ENCODE peak calls at places on chromosomes 7 and 10, in ten cellular contexts. One of them, this sample, is unnamed.

GRCh38 chr7:38296059-38296857 is 22.8 kb upstream of the TARP start:
- DNase-seq in NB4: peak; percentile 74
- DNase-seq in endodermal cell: no peak
- DNase-seq in bronchial epithelial cell: no peak
- DNase-seq in GM20000: no peak
- DNase-seq in cardiac muscle cell: no peak
- DNase-seq in endothelial cell: no peak
- DNase-seq in Calu3: no peak
- DNase-seq in keratinocyte: no peak
- DNase-seq in heart left ventricle: no peak
- DNase-seq in this sample: no peak

GRCh38 chr10:119826777-119827176 is 45.9 kb downstream of the MCMBP start:
- DNase-seq in NB4: no peak
- DNase-seq in endodermal cell: no peak
- DNase-seq in bronchial epithelial cell: peak; percentile 34
- DNase-seq in GM20000: no peak
- DNase-seq in cardiac muscle cell: no peak
- DNase-seq in endothelial cell: no peak
- DNase-seq in Calu3: no peak
- DNase-seq in keratinocyte: no peak
- DNase-seq in heart left ventricle: no peak
- DNase-seq in this sample: no peak

GRCh38 chr10:4678023-4678950 is 147.7 kb upstream of the AKR1E2 start:
- DNase-seq in NB4: no peak
- DNase-seq in endodermal cell: no peak
- DNase-seq in bronchial epithelial cell: peak; percentile 98
- DNase-seq in GM20000: no peak
- DNase-seq in cardiac muscle cell: no peak
- DNase-seq in endothelial cell: no peak
- DNase-seq in Calu3: no peak
- DNase-seq in keratinocyte: no peak
- DNase-seq in heart left ventricle: no peak
- DNase-seq in this sample: no peak

GRCh38 chr7:25171516-25171915 is 46.5 kb upstream of the CYCS start:
- DNase-seq in NB4: no peak
- DNase-seq in endodermal cell: no peak
- DNase-seq in bronchial epithelial cell: no peak
- DNase-seq in GM20000: no peak
- DNase-seq in cardiac muscle cell: no peak
- DNase-seq in endothelial cell: no peak
- DNase-seq in Calu3: no peak
- DNase-seq in keratinocyte: no peak
- DNase-seq in heart left ventricle: no peak
- DNase-seq in this sample: no peak

GRCh38 chr10:116743266-116744064 is 1.1 kb upstream of the HSPA12A start:
- DNase-seq in NB4: no peak
- DNase-seq in endodermal cell: no peak
- DNase-seq in bronchial epithelial cell: no peak
- DNase-seq in GM20000: no peak
- DNase-seq in cardiac muscle cell: no peak
- DNase-seq in endothelial cell: no peak
- DNase-seq in Calu3: no peak
- DNase-seq in keratinocyte: no peak
- DNase-seq in heart left ventricle: no peak
- DNase-seq in this sample: no peak

GRCh38 chr10:43689618-43689954 is 40.9 kb upstream of the ZNF32 start:
- DNase-seq in NB4: peak; percentile 63
- DNase-seq in endodermal cell: peak; percentile 78
- DNase-seq in bronchial epithelial cell: no peak
- DNase-seq in GM20000: peak; percentile 81
- DNase-seq in cardiac muscle cell: peak; percentile 20
- DNase-seq in endothelial cell: peak; percentile 51
- DNase-seq in Calu3: peak; percentile 34
- DNase-seq in keratinocyte: no peak
- DNase-seq in heart left ventricle: peak; percentile 72
- DNase-seq in this sample: no peak

GRCh38 chr7:53350241-53350640 is 314.8 kb downstream of the POM121L12 start:
- DNase-seq in NB4: peak; percentile 57
- DNase-seq in endodermal cell: peak; percentile 93
- DNase-seq in bronchial epithelial cell: peak; percentile 20
- DNase-seq in GM20000: peak; percentile 3
- DNase-seq in cardiac muscle cell: peak; percentile 67
- DNase-seq in endothelial cell: peak; percentile 75
- DNase-seq in Calu3: peak; percentile 5
- DNase-seq in keratinocyte: no peak
- DNase-seq in heart left ventricle: no peak
- DNase-seq in this sample: no peak

GRCh38 chr7:100132697-100133137 is 6.0 kb downstream of the MBLAC1 start:
- DNase-seq in NB4: peak; percentile 83
- DNase-seq in endodermal cell: peak; percentile 90
- DNase-seq in bronchial epithelial cell: peak; percentile 48
- DNase-seq in GM20000: peak; percentile 78
- DNase-seq in cardiac muscle cell: peak; percentile 79
- DNase-seq in endothelial cell: peak; percentile 70
- DNase-seq in Calu3: peak; percentile 72
- DNase-seq in keratinocyte: no peak
- DNase-seq in heart left ventricle: peak; percentile 51
- DNase-seq in this sample: no peak

GRCh38 chr7:40777913-40778312 is 643.1 kb downstream of the SUGCT start:
- DNase-seq in NB4: no peak
- DNase-seq in endodermal cell: no peak
- DNase-seq in bronchial epithelial cell: no peak
- DNase-seq in GM20000: no peak
- DNase-seq in cardiac muscle cell: no peak
- DNase-seq in endothelial cell: no peak
- DNase-seq in Calu3: no peak
- DNase-seq in keratinocyte: no peak
- DNase-seq in heart left ventricle: no peak
- DNase-seq in this sample: no peak

GRCh38 chr10:68829494-68829893 is 2.2 kb downstream of the STOX1 start:
- DNase-seq in NB4: peak; percentile 14
- DNase-seq in endodermal cell: no peak
- DNase-seq in bronchial epithelial cell: no peak
- DNase-seq in GM20000: no peak
- DNase-seq in cardiac muscle cell: no peak
- DNase-seq in endothelial cell: no peak
- DNase-seq in Calu3: no peak
- DNase-seq in keratinocyte: no peak
- DNase-seq in heart left ventricle: no peak
- DNase-seq in this sample: no peak

GRCh38 chr10:68828833-68829232 is 1.5 kb downstream of the STOX1 start:
- DNase-seq in NB4: no peak
- DNase-seq in endodermal cell: no peak
- DNase-seq in bronchial epithelial cell: no peak
- DNase-seq in GM20000: no peak
- DNase-seq in cardiac muscle cell: no peak
- DNase-seq in endothelial cell: no peak
- DNase-seq in Calu3: no peak
- DNase-seq in keratinocyte: no peak
- DNase-seq in heart left ventricle: no peak
- DNase-seq in this sample: no peak

GRCh38 chr10:68831961-68832455 is 4.7 kb downstream of the STOX1 start:
- DNase-seq in NB4: no peak
- DNase-seq in endodermal cell: no peak
- DNase-seq in bronchial epithelial cell: no peak
- DNase-seq in GM20000: no peak
- DNase-seq in cardiac muscle cell: no peak
- DNase-seq in endothelial cell: no peak
- DNase-seq in Calu3: peak; percentile 12
- DNase-seq in keratinocyte: no peak
- DNase-seq in heart left ventricle: no peak
- DNase-seq in this sample: no peak

GRCh38 chr10:68829952-68830351 is 2.6 kb downstream of the STOX1 start:
- DNase-seq in NB4: no peak
- DNase-seq in endodermal cell: no peak
- DNase-seq in bronchial epithelial cell: no peak
- DNase-seq in GM20000: no peak
- DNase-seq in cardiac muscle cell: no peak
- DNase-seq in endothelial cell: no peak
- DNase-seq in Calu3: no peak
- DNase-seq in keratinocyte: no peak
- DNase-seq in heart left ventricle: no peak
- DNase-seq in this sample: no peak

DNA sequence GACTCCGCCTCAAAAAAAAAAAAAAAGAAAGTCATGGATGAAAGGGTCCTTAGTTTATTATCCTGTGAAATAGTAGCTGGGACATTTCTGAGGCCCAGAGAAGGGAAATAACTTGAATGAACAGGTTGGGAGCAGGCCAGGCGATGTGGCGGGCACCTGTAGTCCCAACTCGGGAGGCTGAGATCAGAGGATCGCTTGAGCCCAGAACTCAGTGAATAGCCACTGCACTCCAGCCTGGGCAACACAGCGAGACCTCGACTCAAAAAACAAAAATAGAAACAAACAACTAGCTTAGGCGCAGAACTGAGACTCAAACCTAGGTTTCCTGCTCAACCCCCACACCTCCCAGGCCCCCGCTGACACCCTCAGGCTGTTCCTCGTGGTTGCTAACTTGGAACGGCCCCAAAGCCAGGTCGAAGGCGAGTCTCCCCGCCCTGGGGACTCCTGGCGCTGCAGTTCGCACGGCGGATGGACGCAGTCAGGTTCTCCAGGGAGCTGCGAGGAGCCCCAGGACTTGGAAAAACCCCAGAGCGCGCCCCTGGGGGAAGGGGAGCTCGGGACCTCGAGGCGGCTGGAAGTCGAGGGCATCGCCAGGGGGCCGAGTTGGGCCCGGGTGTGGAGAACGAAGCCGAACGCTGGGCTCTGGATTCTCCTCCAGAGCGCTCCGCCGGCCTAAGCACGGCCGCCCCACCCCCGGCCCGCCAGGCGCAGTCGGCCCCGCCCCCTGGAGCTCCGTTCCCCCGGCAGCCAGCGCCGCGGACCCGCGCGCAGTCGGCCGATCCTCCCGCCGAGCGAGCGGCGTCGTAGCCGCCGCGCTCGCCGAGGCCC is at the start of gene STOX1:
- DNase-seq in NB4: peak; percentile 83
- DNase-seq in endodermal cell: peak; percentile 91
- DNase-seq in bronchial epithelial cell: peak; percentile 22
- DNase-seq in GM20000: peak; percentile 89
- DNase-seq in cardiac muscle cell: peak; percentile 86
- DNase-seq in endothelial cell: peak; percentile 62
- DNase-seq in Calu3: peak; percentile 79
- DNase-seq in keratinocyte: no peak
- DNase-seq in heart left ventricle: peak; percentile 31
- DNase-seq in this sample: no peak
- TF ChIP-seq CTCF in NB4: no peak
- TF ChIP-seq CTCF in endodermal cell: peak; percentile 31
- TF ChIP-seq CTCF in bronchial epithelial cell: no peak
- TF ChIP-seq CTCF in GM20000: no peak
- TF ChIP-seq CTCF in cardiac muscle cell: no peak
- TF ChIP-seq CTCF in endothelial cell: no peak
- TF ChIP-seq CTCF in Calu3: no peak
- TF ChIP-seq CTCF in keratinocyte: no peak
- TF ChIP-seq CTCF in heart left ventricle: peak; percentile 4
- TF ChIP-seq CTCF in this sample: peak; percentile 47

DNA sequence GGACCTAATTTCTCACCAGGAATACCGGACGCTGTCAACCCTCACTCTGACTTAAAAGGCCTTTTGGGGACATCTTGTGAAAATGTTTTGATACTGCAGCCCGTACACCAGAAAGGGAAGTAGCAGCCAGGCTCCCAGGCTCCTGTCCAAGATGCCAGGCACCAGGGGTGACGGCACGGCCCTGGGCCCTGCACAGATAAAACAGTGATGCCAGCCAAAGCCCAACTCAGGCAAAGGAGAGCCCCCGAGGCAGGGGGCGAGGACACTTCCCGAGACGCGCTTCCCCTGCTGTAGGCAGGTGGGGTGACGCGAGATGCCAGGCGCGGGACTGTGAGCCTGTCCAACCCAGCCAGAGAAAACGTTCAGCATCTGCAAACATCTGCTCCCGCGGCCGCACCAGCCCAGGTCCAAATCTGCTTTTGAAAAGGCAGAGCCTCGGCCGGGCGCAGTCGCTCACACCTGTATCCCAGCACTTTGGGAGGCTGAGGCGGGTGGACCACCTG is 15.7 kb downstream of the ZFAND2A start:
- DNase-seq in NB4: peak; percentile 67
- DNase-seq in endodermal cell: no peak
- DNase-seq in bronchial epithelial cell: no peak
- DNase-seq in GM20000: peak; percentile 65
- DNase-seq in cardiac muscle cell: no peak
- DNase-seq in endothelial cell: no peak
- DNase-seq in Calu3: no peak
- DNase-seq in keratinocyte: no peak
- DNase-seq in heart left ventricle: peak; percentile 56
- DNase-seq in this sample: peak; percentile 70
- TF ChIP-seq CTCF in NB4: peak; percentile 45
- TF ChIP-seq CTCF in endodermal cell: no peak
- TF ChIP-seq CTCF in bronchial epithelial cell: peak; percentile 14
- TF ChIP-seq CTCF in GM20000: peak; percentile 23
- TF ChIP-seq CTCF in cardiac muscle cell: no peak
- TF ChIP-seq CTCF in endothelial cell: no peak
- TF ChIP-seq CTCF in Calu3: no peak
- TF ChIP-seq CTCF in keratinocyte: peak; percentile 42
- TF ChIP-seq CTCF in heart left ventricle: peak; percentile 50
- TF ChIP-seq CTCF in this sample: peak; percentile 64

DNA sequence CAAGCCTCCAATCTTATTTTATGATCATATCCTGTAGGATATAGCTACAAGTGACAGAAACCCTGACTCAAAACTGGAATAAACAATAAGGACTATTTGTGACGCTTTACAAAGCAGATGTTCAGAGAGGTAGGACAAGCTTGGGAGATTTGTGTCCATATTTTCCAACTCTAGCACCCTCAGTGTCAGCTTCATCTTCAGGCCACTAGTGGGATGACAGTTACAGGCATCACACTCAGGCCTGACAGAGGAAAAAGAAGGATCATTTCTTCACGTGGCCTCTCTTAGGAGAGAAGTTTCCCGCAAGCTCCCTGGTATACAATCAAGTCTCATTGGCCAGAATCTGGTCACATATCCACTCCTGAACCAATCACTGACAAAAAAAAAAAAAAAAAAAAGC is 74.4 kb downstream of the PPP1R3C start:
- DNase-seq in NB4: no peak
- DNase-seq in endodermal cell: no peak
- DNase-seq in bronchial epithelial cell: no peak
- DNase-seq in GM20000: no peak
- DNase-seq in cardiac muscle cell: no peak
- DNase-seq in endothelial cell: no peak
- DNase-seq in Calu3: no peak
- DNase-seq in keratinocyte: no peak
- DNase-seq in heart left ventricle: no peak
- DNase-seq in this sample: no peak
- TF ChIP-seq CTCF in NB4: no peak
- TF ChIP-seq CTCF in endodermal cell: no peak
- TF ChIP-seq CTCF in bronchial epithelial cell: no peak
- TF ChIP-seq CTCF in GM20000: no peak
- TF ChIP-seq CTCF in cardiac muscle cell: no peak
- TF ChIP-seq CTCF in endothelial cell: no peak
- TF ChIP-seq CTCF in Calu3: no peak
- TF ChIP-seq CTCF in keratinocyte: no peak
- TF ChIP-seq CTCF in heart left ventricle: no peak
- TF ChIP-seq CTCF in this sample: no peak

DNA sequence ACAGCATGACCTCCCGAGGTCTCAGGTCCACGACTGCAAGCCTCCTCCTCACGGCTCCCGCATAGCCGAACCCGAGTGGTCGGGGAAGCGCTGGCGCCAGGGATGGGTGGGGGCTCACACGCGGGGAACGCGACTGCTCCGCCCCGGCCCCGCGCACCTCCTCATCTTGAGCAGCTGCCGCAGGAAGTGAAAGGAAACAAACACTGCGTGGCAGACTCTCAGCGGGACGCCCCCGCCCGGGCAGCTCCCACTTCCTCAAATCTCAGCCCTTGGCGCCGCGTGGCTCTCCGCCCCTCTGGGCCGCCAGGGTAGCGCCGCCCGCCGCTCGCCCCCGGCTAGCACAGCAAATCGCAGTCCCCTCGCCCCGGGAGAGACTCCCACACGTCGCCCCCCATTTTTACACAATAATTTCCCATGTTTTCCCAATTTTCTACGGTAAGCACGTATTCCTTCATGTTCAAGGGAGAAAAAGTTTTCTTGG is at the start of gene TMEM243:
- DNase-seq in NB4: peak; percentile 88
- DNase-seq in endodermal cell: peak; percentile 82
- DNase-seq in bronchial epithelial cell: peak; percentile 51
- DNase-seq in GM20000: peak; percentile 90
- DNase-seq in cardiac muscle cell: peak; percentile 71
- DNase-seq in endothelial cell: peak; percentile 78
- DNase-seq in Calu3: peak; percentile 64
- DNase-seq in keratinocyte: no peak
- DNase-seq in heart left ventricle: peak; percentile 83
- DNase-seq in this sample: peak; percentile 85
- TF ChIP-seq CTCF in NB4: peak; percentile 18
- TF ChIP-seq CTCF in endodermal cell: peak; percentile 48
- TF ChIP-seq CTCF in bronchial epithelial cell: peak; percentile 12
- TF ChIP-seq CTCF in GM20000: peak; percentile 18
- TF ChIP-seq CTCF in cardiac muscle cell: peak; percentile 22
- TF ChIP-seq CTCF in endothelial cell: no peak
- TF ChIP-seq CTCF in Calu3: no peak
- TF ChIP-seq CTCF in keratinocyte: no peak
- TF ChIP-seq CTCF in heart left ventricle: peak; percentile 25
- TF ChIP-seq CTCF in this sample: peak; percentile 55

This sample was measured in chondrocyte.